ENCODE peak calls at places on chromosome 19, in six cellular contexts. One of them, this sample, is unnamed. For H3K4me1, the result is how much of the 10 kb centered on the place peaks cover.

GRCh38 chr19:18392417-18392816 is 5.0 kb downstream of the LRRC25 start:
- DNase-seq in adrenal gland: no peak
- DNase-seq in IMR-90: no peak
- DNase-seq in mammary epithelial cell: no peak
- DNase-seq in lower lobe of right lung: peak
- DNase-seq in tibial nerve: peak
- DNase-seq in this sample: peak

GRCh38 chr19:39054091-39054470 is 21.7 kb upstream of the FBXO27 start:
- DNase-seq in tibial nerve: no peak
- DNase-seq in lower lobe of right lung: no peak
- DNase-seq in IMR-90: no peak
- DNase-seq in adrenal gland: no peak
- DNase-seq in mammary epithelial cell: no peak
- DNase-seq in this sample: no peak

GRCh38 chr19:6662692-6663091 is 7.3 kb downstream of the TNFSF14 start:
- DNase-seq in tibial nerve: no peak
- DNase-seq in mammary epithelial cell: no peak
- DNase-seq in lower lobe of right lung: no peak
- DNase-seq in adrenal gland: no peak
- DNase-seq in IMR-90: no peak
- DNase-seq in this sample: peak

GRCh38 chr19:38213911-38214625 is 10.0 kb downstream of the DPF1 start:
- DNase-seq in IMR-90: peak
- DNase-seq in lower lobe of right lung: no peak
- DNase-seq in mammary epithelial cell: peak
- DNase-seq in tibial nerve: no peak
- DNase-seq in adrenal gland: no peak
- DNase-seq in this sample: no peak

GRCh38 chr19:35741216-35741541 is 1.1 kb downstream of the IGFLR1 start:
- DNase-seq in tibial nerve: no peak
- DNase-seq in adrenal gland: no peak
- DNase-seq in mammary epithelial cell: no peak
- DNase-seq in lower lobe of right lung: no peak
- DNase-seq in IMR-90: no peak
- DNase-seq in this sample: no peak

GRCh38 chr19:4870025-4870700 is 2.7 kb upstream of the PLIN3 start:
- DNase-seq in mammary epithelial cell: peak
- DNase-seq in adrenal gland: peak
- DNase-seq in tibial nerve: no peak
- DNase-seq in IMR-90: peak
- DNase-seq in lower lobe of right lung: peak
- DNase-seq in this sample: peak

GRCh38 chr19:6071103-6071485 is 39.2 kb downstream of the RFX2 start:
- DNase-seq in mammary epithelial cell: no peak
- DNase-seq in IMR-90: peak
- DNase-seq in adrenal gland: no peak
- DNase-seq in tibial nerve: no peak
- DNase-seq in lower lobe of right lung: no peak
- DNase-seq in this sample: peak

GRCh38 chr19:39296906-39297305 is 699 bp downstream of the IFNL1 start:
- DNase-seq in tibial nerve: no peak
- DNase-seq in mammary epithelial cell: no peak
- DNase-seq in adrenal gland: no peak
- DNase-seq in lower lobe of right lung: no peak
- DNase-seq in IMR-90: no peak
- DNase-seq in this sample: peak

GRCh38 chr19:6101991-6102390 is 8.3 kb downstream of the RFX2 start:
- DNase-seq in IMR-90: no peak
- DNase-seq in tibial nerve: no peak
- DNase-seq in mammary epithelial cell: no peak
- DNase-seq in adrenal gland: no peak
- DNase-seq in lower lobe of right lung: no peak
- DNase-seq in this sample: no peak

GRCh38 chr19:34067861-34068271 is 104.4 kb upstream of the LSM14A start:
- DNase-seq in IMR-90: peak
- DNase-seq in lower lobe of right lung: no peak
- DNase-seq in tibial nerve: no peak
- DNase-seq in adrenal gland: no peak
- DNase-seq in mammary epithelial cell: no peak
- DNase-seq in this sample: no peak

GRCh38 chr19:51094696-51095279 is 12.1 kb upstream of the KLK14 start:
- DNase-seq in adrenal gland: no peak
- DNase-seq in lower lobe of right lung: peak
- DNase-seq in mammary epithelial cell: no peak
- DNase-seq in tibial nerve: no peak
- DNase-seq in IMR-90: no peak
- DNase-seq in this sample: peak

GRCh38 chr19:5002143-5002542 is 33.2 kb downstream of the KDM4B start:
- DNase-seq in adrenal gland: peak
- DNase-seq in mammary epithelial cell: peak
- DNase-seq in lower lobe of right lung: no peak
- DNase-seq in tibial nerve: no peak
- DNase-seq in IMR-90: peak
- DNase-seq in this sample: no peak

GRCh38 chr19:1449467-1450442 is at the start of gene APC2:
- DNase-seq in mammary epithelial cell: no peak
- DNase-seq in adrenal gland: no peak
- DNase-seq in lower lobe of right lung: no peak
- DNase-seq in IMR-90: peak
- DNase-seq in tibial nerve: no peak
- DNase-seq in this sample: no peak

GRCh38 chr19:16369664-16370576 is 45.3 kb downstream of the KLF2 start:
- DNase-seq in tibial nerve: no peak
- DNase-seq in adrenal gland: no peak
- DNase-seq in mammary epithelial cell: no peak
- DNase-seq in IMR-90: no peak
- DNase-seq in lower lobe of right lung: peak
- DNase-seq in this sample: peak
- H3K4me1 ChIP-seq in tibial nerve: half or more
- H3K4me1 ChIP-seq in adrenal gland: under half
- H3K4me1 ChIP-seq in mammary epithelial cell: under half
- H3K4me1 ChIP-seq in IMR-90: under half
- H3K4me1 ChIP-seq in lower lobe of right lung: half or more
- H3K4me1 ChIP-seq in this sample: under half

GRCh38 chr19:11138659-11139526 is 16.7 kb downstream of the SPC24 start:
- DNase-seq in IMR-90: peak
- DNase-seq in tibial nerve: peak
- DNase-seq in adrenal gland: peak
- DNase-seq in mammary epithelial cell: peak
- DNase-seq in lower lobe of right lung: peak
- DNase-seq in this sample: peak
- H3K4me1 ChIP-seq in IMR-90: under half
- H3K4me1 ChIP-seq in tibial nerve: half or more
- H3K4me1 ChIP-seq in adrenal gland: under half
- H3K4me1 ChIP-seq in mammary epithelial cell: under half
- H3K4me1 ChIP-seq in lower lobe of right lung: half or more
- H3K4me1 ChIP-seq in this sample: under half

GRCh38 chr19:15250635-15250993 is 18.4 kb upstream of the EPHX3 start:
- DNase-seq in lower lobe of right lung: no peak
- DNase-seq in tibial nerve: no peak
- DNase-seq in adrenal gland: no peak
- DNase-seq in mammary epithelial cell: no peak
- DNase-seq in IMR-90: no peak
- DNase-seq in this sample: no peak
- H3K4me1 ChIP-seq in lower lobe of right lung: half or more
- H3K4me1 ChIP-seq in tibial nerve: half or more
- H3K4me1 ChIP-seq in adrenal gland: under half
- H3K4me1 ChIP-seq in mammary epithelial cell: under half
- H3K4me1 ChIP-seq in IMR-90: under half
- H3K4me1 ChIP-seq in this sample: under half

DNA sequence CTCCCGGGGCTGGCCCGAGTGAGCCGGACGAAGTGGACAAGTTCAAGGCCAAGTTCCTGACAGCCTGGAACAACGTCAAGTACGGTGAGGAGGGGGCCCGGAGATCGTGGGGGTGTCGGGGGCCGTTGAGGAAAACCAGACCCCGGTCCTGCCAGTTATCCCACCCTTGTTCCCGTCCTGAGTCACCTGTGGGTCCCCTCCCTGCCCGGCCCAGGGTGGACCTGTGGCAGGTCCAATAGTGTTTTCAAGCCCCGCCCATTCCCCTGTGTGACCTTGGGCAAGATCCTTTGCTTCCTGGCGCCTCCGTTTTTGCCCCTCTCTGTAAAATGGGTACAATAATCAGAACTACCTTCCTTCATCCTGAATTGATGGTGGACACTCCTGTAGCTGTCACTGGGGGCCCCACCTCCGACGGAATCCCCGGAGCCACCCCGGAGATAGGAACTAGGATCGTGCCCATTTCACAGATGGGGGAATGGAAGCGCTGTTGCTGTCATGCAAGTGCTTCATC is 593 bp downstream of the ATG4D start:
- DNase-seq in tibial nerve: no peak
- DNase-seq in mammary epithelial cell: no peak
- DNase-seq in IMR-90: no peak
- DNase-seq in lower lobe of right lung: no peak
- DNase-seq in adrenal gland: peak
- DNase-seq in this sample: no peak
- H3K4me1 ChIP-seq in tibial nerve: under half
- H3K4me1 ChIP-seq in mammary epithelial cell: under half
- H3K4me1 ChIP-seq in IMR-90: under half
- H3K4me1 ChIP-seq in lower lobe of right lung: under half
- H3K4me1 ChIP-seq in adrenal gland: under half
- H3K4me1 ChIP-seq in this sample: under half

GRCh38 chr19:16922949-16923348 is 34.1 kb downstream of the F2RL3 start:
- DNase-seq in IMR-90: no peak
- DNase-seq in lower lobe of right lung: no peak
- DNase-seq in tibial nerve: no peak
- DNase-seq in mammary epithelial cell: no peak
- DNase-seq in adrenal gland: no peak
- DNase-seq in this sample: no peak
- H3K4me1 ChIP-seq in IMR-90: under half
- H3K4me1 ChIP-seq in lower lobe of right lung: under half
- H3K4me1 ChIP-seq in tibial nerve: under half
- H3K4me1 ChIP-seq in mammary epithelial cell: under half
- H3K4me1 ChIP-seq in adrenal gland: under half
- H3K4me1 ChIP-seq in this sample: under half

DNA sequence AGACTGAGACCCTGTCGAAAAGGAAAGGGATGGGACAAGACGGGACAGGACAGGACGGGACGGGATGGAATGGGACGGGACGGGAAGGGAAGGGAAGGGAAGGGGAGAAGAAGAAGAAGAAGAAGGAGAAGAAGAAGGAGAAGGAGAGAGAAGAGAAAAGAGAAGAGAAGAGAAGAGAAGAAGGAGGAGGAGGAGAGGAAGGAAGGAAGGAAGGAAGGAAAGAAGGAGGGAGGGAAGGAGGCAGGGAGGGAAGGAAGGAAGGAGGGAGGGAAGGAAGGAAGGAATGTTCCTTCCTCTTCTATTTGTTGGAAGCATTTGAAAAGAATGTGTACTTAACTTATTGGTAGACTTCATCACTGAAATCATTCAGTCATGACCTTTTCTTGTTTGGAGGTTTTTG is 9.6 kb upstream of the SHFL start:
- DNase-seq in tibial nerve: no peak
- DNase-seq in lower lobe of right lung: no peak
- DNase-seq in IMR-90: no peak
- DNase-seq in adrenal gland: no peak
- DNase-seq in mammary epithelial cell: no peak
- DNase-seq in this sample: no peak
- H3K4me1 ChIP-seq in tibial nerve: under half
- H3K4me1 ChIP-seq in lower lobe of right lung: under half
- H3K4me1 ChIP-seq in IMR-90: under half
- H3K4me1 ChIP-seq in adrenal gland: under half
- H3K4me1 ChIP-seq in mammary epithelial cell: under half
- H3K4me1 ChIP-seq in this sample: under half

GRCh38 chr19:15287496-15287895 is 44.8 kb downstream of the BRD4 start:
- DNase-seq in adrenal gland: no peak
- DNase-seq in mammary epithelial cell: no peak
- DNase-seq in lower lobe of right lung: no peak
- DNase-seq in tibial nerve: no peak
- DNase-seq in IMR-90: no peak
- DNase-seq in this sample: no peak
- H3K4me1 ChIP-seq in adrenal gland: under half
- H3K4me1 ChIP-seq in mammary epithelial cell: half or more
- H3K4me1 ChIP-seq in lower lobe of right lung: half or more
- H3K4me1 ChIP-seq in tibial nerve: half or more
- H3K4me1 ChIP-seq in IMR-90: under half
- H3K4me1 ChIP-seq in this sample: under half

GRCh38 chr19:8397291-8397690 is 7.1 kb downstream of the RAB11B start:
- DNase-seq in IMR-90: no peak
- DNase-seq in lower lobe of right lung: no peak
- DNase-seq in mammary epithelial cell: peak
- DNase-seq in tibial nerve: no peak
- DNase-seq in adrenal gland: no peak
- DNase-seq in this sample: no peak
- H3K4me1 ChIP-seq in IMR-90: under half
- H3K4me1 ChIP-seq in lower lobe of right lung: half or more
- H3K4me1 ChIP-seq in mammary epithelial cell: under half
- H3K4me1 ChIP-seq in tibial nerve: half or more
- H3K4me1 ChIP-seq in adrenal gland: under half
- H3K4me1 ChIP-seq in this sample: under half

GRCh38 chr19:40674291-40674690 is 16.2 kb downstream of the NUMBL start:
- DNase-seq in adrenal gland: no peak
- DNase-seq in lower lobe of right lung: no peak
- DNase-seq in tibial nerve: no peak
- DNase-seq in mammary epithelial cell: no peak
- DNase-seq in IMR-90: no peak
- DNase-seq in this sample: no peak

GRCh38 chr19:40671404-40671803 is 19.0 kb downstream of the NUMBL start:
- DNase-seq in adrenal gland: no peak
- DNase-seq in lower lobe of right lung: no peak
- DNase-seq in tibial nerve: no peak
- DNase-seq in IMR-90: no peak
- DNase-seq in mammary epithelial cell: no peak
- DNase-seq in this sample: no peak

GRCh38 chr19:40673377-40673776 is 17.1 kb downstream of the NUMBL start:
- DNase-seq in lower lobe of right lung: no peak
- DNase-seq in tibial nerve: no peak
- DNase-seq in mammary epithelial cell: no peak
- DNase-seq in IMR-90: no peak
- DNase-seq in adrenal gland: no peak
- DNase-seq in this sample: no peak

GRCh38 chr19:40672573-40673299 is 17.7 kb downstream of the NUMBL start:
- DNase-seq in lower lobe of right lung: no peak
- DNase-seq in IMR-90: no peak
- DNase-seq in adrenal gland: no peak
- DNase-seq in tibial nerve: no peak
- DNase-seq in mammary epithelial cell: no peak
- DNase-seq in this sample: no peak

DNA sequence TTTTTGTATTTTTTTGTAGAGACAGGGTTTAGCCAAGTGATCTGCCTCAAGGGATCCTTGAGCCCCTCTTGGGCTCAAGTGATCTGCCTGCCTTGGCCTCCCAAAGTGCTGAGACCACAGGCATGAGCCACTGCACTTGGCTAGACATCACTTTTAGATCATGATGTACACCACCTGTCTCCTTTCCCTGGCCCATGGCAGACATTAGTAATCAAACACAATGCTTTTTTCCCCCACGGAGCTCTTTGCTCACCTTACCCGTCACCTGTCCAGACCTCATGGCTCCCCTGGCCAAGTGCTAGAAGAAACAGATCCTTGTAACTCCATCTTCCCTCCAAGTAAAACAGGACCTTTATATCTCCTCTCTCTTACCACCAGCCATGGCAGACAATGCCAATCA is 18.4 kb downstream of the NUMBL start:
- DNase-seq in mammary epithelial cell: no peak
- DNase-seq in adrenal gland: no peak
- DNase-seq in IMR-90: no peak
- DNase-seq in tibial nerve: no peak
- DNase-seq in lower lobe of right lung: no peak
- DNase-seq in this sample: no peak
- H3K4me1 ChIP-seq in mammary epithelial cell: under half
- H3K4me1 ChIP-seq in adrenal gland: under half
- H3K4me1 ChIP-seq in IMR-90: under half
- H3K4me1 ChIP-seq in tibial nerve: under half
- H3K4me1 ChIP-seq in lower lobe of right lung: under half
- H3K4me1 ChIP-seq in this sample: under half

GRCh38 chr19:46887240-46887782 is 26.5 kb downstream of the ARHGAP35 start:
- DNase-seq in adrenal gland: no peak
- DNase-seq in tibial nerve: no peak
- DNase-seq in mammary epithelial cell: no peak
- DNase-seq in lower lobe of right lung: no peak
- DNase-seq in IMR-90: no peak
- DNase-seq in this sample: no peak
- H3K4me1 ChIP-seq in adrenal gland: under half
- H3K4me1 ChIP-seq in tibial nerve: under half
- H3K4me1 ChIP-seq in mammary epithelial cell: under half
- H3K4me1 ChIP-seq in lower lobe of right lung: under half
- H3K4me1 ChIP-seq in IMR-90: under half
- H3K4me1 ChIP-seq in this sample: under half

This sample was measured in aorta.